ENCODE peak calls at places on chromosomes 11 and 22, in five cellular contexts. L is mesenchymal stem cell, X is neuronal stem cell, C is H1, T is trophoblast cell. K is an unnamed sample. For H3K9me3, the result is how much of the 10 kb centered on the place peaks cover.

GRCh38 chr22:39135092-39135896 is 17.2 kb downstream of the CBX7 start:
- DNase-seq in L (peak), X (no peak), C (peak), T (peak), K (peak)

GRCh38 chr22:30423296-30423958 is 2.1 kb upstream of the MTFP1 start:
- DNase-seq in L (no peak), X (no peak), C (no peak), T (peak), K (no peak)

GRCh38 chr11:60168306-60168705 is 14.6 kb downstream of the MS4A6A start:
- DNase-seq in L (no peak), X (no peak), C (no peak), T (no peak), K (no peak)

GRCh38 chr22:31210830-31211503 is 1.1 kb upstream of the LIMK2 start:
- DNase-seq in L (no peak), X (no peak), C (no peak), T (no peak), K (no peak)

GRCh38 chr11:71199226-71199815 is 53.1 kb downstream of the SHANK2 start:
- DNase-seq in L (no peak), X (no peak), C (no peak), T (peak), K (no peak)

GRCh38 chr11:121534131-121535093 is 81.6 kb upstream of the SORL1-AS1 start:
- DNase-seq in L (no peak), X (no peak), C (no peak), T (no peak), K (no peak)

GRCh38 chr22:43471186-43471585 is 59.4 kb downstream of the MPPED1 start:
- DNase-seq in L (no peak), X (no peak), C (no peak), T (no peak), K (no peak)

GRCh38 chr11:58567889-58568512 is 7.7 kb downstream of the LPXN start:
- DNase-seq in L (peak), X (peak), C (peak), T (peak), K (peak)

GRCh38 chr22:50189184-50189848 is 3.6 kb downstream of the TRABD start:
- DNase-seq in L (no peak), X (no peak), C (no peak), T (no peak), K (no peak)

GRCh38 chr11:41826129-41826528 is 366.7 kb upstream of the LRRC4C start:
- DNase-seq in L (no peak), X (no peak), C (no peak), T (no peak), K (no peak)

GRCh38 chr22:33819743-33820142 is 100.5 kb downstream of the LARGE1 start:
- DNase-seq in L (no peak), X (no peak), C (no peak), T (no peak), K (no peak)

GRCh38 chr11:1102221-1102971 is 27.7 kb downstream of the MUC2 start:
- DNase-seq in L (no peak), X (no peak), C (no peak), T (no peak), K (no peak)

GRCh38 chr11:85517272-85517671 is 109.9 kb downstream of the DLG2 start:
- DNase-seq in L (no peak), X (no peak), C (no peak), T (no peak), K (no peak)

GRCh38 chr11:122091850-122092249 is 24.2 kb downstream of the BLID start:
- DNase-seq in L (no peak), X (no peak), C (no peak), T (no peak), K (no peak)

GRCh38 chr11:30254307-30255298 is 23.8 kb downstream of the FSHB start:
- DNase-seq in L (no peak), X (no peak), C (no peak), T (no peak), K (no peak)

GRCh38 chr11:124682443-124682842 is 8.7 kb downstream of the SPA17 start:
- DNase-seq in L (no peak), X (no peak), C (no peak), T (no peak), K (no peak)

GRCh38 chr11:68569357-68569756 is 108.8 kb downstream of the PPP6R3 start:
- DNase-seq in L (no peak), X (no peak), C (no peak), T (no peak), K (no peak)

GRCh38 chr11:46100670-46101069 is 20.6 kb downstream of the PHF21A start:
- DNase-seq in L (no peak), X (no peak), C (no peak), T (no peak), K (no peak)

GRCh38 chr11:57343825-57344224 is 5.7 kb downstream of the P2RX3 start:
- DNase-seq in L (no peak), X (no peak), C (no peak), T (no peak), K (no peak)

GRCh38 chr22:49825944-49826602 is 1.6 kb downstream of the BRD1 start:
- DNase-seq in L (peak), X (no peak), C (no peak), T (no peak), K (no peak)

GRCh38 chr11:115134886-115135285 is 369.3 kb downstream of the CADM1 start:
- DNase-seq in L (no peak), X (no peak), C (no peak), T (no peak), K (no peak)

GRCh38 chr11:97620012-97620411 is 1230.2 kb downstream of the JRKL start:
- DNase-seq in L (no peak), X (no peak), C (no peak), T (no peak), K (no peak)
- H3K9me3 ChIP-seq in L (under half), X (under half), C (under half), T (under half), K (under half)

DNA sequence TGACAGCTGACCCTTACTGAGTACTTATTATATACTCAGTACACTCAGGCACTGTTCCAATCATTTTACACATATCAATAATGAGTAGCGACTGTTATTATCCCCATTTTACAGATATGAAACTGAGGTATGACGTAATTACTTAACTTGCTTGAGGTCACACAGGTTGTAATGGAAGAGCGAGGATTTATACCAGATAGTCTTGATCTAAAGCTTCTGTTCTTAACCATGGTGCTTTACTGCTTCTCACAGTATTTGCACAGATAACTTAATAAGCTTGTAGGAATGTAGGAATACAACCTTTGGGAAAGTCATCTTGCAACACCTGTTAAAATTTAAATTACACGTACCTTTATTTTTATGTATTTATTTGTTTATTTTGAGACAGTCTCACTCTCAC is 31.7 kb upstream of the TMEM135 start:
- DNase-seq in L (no peak), X (no peak), C (no peak), T (no peak), K (no peak)
- H3K27ac ChIP-seq in L (no peak), X (no peak), C (no peak), T (no peak), K (no peak)

GRCh38 chr11:126123686-126124085 is 61.0 kb upstream of the CDON start:
- DNase-seq in L (no peak), X (no peak), C (no peak), T (no peak), K (no peak)
- H2BK12ac ChIP-seq in L (no peak), X (no peak), C (no peak), T (no peak), K (no peak)

GRCh38 chr11:94653561-94653960 is 86.4 kb downstream of the PIWIL4 start:
- DNase-seq in L (no peak), X (no peak), C (no peak), T (no peak), K (peak)
- H3K9me3 ChIP-seq in L (under half), X (under half), C (under half), T (under half), K (under half)

DNA sequence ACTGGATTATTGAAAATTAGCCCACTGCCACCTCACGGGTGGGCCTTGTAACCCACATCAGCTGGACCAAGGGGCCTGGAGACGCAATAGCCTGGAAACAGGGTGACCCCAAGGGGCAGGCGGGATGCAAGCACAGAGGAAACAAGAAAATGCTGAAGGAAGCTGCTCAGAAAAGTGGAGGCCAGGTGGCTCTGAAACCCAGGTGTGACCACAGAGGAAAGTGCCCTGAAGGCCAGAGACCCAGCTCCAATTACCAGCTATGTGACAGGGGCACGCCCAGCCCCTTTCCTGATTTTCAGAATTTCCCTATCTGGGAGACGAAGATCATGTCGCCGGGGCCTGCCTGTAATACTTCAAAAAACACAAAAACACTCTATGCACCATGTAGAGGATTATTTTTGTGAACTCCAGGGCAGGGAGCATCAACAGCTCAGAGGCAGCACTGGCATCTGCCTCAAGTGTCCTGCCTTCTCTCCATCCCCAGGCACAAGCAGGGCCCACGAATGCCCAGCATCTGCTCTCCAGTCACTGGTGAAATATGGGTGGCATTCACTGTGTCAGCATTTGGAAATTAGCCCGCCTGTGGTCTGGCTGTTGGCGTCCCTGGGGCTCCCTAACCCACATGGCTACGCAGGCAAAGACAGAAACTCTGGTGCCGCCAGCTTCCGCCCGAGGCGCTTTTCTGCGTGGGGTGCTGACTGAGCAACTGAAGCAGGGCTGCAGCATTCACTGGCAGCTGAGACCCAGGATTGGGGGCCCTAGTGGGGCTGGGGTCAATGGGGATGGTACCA is 6.3 kb downstream of the KCNJ1 start:
- DNase-seq in L (no peak), X (no peak), C (no peak), T (peak), K (no peak)
- H3K27ac ChIP-seq in L (no peak), X (no peak), C (no peak), T (no peak), K (no peak)

GRCh38 chr22:46681010-46681409 is 57.0 kb downstream of the CERK start:
- DNase-seq in L (no peak), X (no peak), C (no peak), T (no peak), K (no peak)
- H2BK12ac ChIP-seq in L (no peak), X (no peak), C (no peak), T (no peak), K (no peak)

DNA sequence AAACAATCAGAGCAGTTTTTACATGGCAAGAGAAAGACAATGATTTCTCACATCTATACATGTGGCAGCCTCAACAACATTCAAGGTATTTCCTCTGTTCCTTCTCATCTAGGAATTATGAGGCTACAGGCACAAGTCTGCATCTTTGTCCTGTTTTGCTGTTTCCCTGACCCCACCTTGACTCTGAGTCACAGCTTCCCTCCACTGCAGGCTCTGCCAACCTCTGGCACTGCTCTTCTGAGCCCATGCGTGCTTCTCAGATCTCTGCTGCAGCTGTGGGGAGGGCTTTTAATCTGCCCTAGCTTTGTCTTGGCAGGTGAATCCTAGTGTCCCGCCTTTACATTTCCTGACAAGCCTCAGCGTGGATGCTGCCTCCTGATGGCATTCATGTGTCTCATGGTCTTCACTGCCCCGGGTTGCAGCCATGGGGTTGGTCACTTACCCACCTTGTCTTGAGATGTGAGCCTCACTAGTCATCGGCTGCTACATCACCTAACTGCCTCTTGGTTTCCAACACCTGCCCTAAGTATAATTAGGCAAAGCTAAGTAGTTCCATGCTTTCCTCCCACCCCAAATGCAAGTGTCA is 578.5 kb downstream of the TBC1D22A start:
- DNase-seq in L (no peak), X (no peak), C (no peak), T (no peak), K (no peak)
- H3K9me3 ChIP-seq in L (under half), X (under half), C (half or more), T (under half), K (half or more)

GRCh38 chr11:8090756-8091155 is 9.7 kb downstream of the TUB start:
- DNase-seq in L (peak), X (peak), C (peak), T (no peak), K (peak)

GRCh38 chr11:8089791-8090510 is 8.9 kb downstream of the TUB start:
- DNase-seq in L (no peak), X (no peak), C (no peak), T (no peak), K (no peak)

GRCh38 chr11:8093931-8094575 is 13.0 kb downstream of the TUB start:
- DNase-seq in L (no peak), X (no peak), C (no peak), T (no peak), K (no peak)

GRCh38 chr11:8092587-8093424 is 11.8 kb downstream of the TUB start:
- DNase-seq in L (peak), X (no peak), C (no peak), T (peak), K (peak)

GRCh38 chr11:8091671-8092070 is 10.7 kb downstream of the TUB start:
- DNase-seq in L (no peak), X (no peak), C (no peak), T (no peak), K (peak)
- H3K27ac ChIP-seq in L (no peak), X (no peak), C (no peak), T (no peak), K (no peak)

DNA sequence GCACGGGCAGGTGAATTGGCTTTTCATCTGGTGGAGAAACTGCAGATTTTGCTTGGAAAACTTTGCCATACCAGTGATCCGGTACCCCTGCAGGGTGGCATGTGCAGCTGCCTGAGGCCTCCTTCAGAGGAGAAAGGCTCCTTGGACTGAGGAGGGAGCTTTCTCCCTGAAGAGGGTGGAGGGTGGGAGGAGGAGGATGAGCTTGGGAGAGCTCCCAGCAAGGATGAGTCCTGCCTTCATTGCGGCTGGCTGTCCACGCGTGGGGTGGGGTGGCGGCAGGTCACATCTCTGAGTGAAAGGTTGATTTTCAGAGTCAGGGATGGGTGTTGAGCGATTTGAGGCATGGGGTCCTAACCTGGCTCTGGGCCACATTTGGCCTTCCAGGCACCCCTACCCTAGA is 96.8 kb downstream of the GRAMD1B start:
- DNase-seq in L (no peak), X (no peak), C (no peak), T (no peak), K (no peak)
- H2BK12ac ChIP-seq in L (no peak), X (no peak), C (no peak), T (no peak), K (no peak)

K was measured in H9.